ENCODE peak calls at places on chromosomes 7 and 10, in four cellular contexts. V, Q, P and C are unnamed samples.

GRCh38 chr7:36717596-36717995 is 6.7 kb downstream of the AOAH start:
- DNase-seq in V (no peak), P (no peak), Q (no peak), C (no peak)

GRCh38 chr10:103547391-103547946 is 54.0 kb downstream of the NEURL1 start:
- DNase-seq in V (peak), P (no peak), Q (no peak), C (no peak)

GRCh38 chr10:25675204-25675603 is 258.8 kb upstream of the MYO3A start:
- DNase-seq in V (no peak), Q (no peak), P (no peak), C (no peak)

GRCh38 chr7:157932498-157933218 is 595.9 kb downstream of the DNAJB6 start:
- DNase-seq in Q (no peak), P (no peak), V (no peak), C (no peak)

GRCh38 chr10:30359373-30360206 is 10.5 kb upstream of the MTPAP start:
- DNase-seq in P (peak), Q (no peak), V (peak), C (peak)

GRCh38 chr7:105826143-105826542 is 50.3 kb downstream of the ATXN7L1 start:
- DNase-seq in V (no peak), P (peak), Q (no peak), C (peak)

GRCh38 chr10:73017955-73018480 is 63.4 kb upstream of the PLA2G12B start:
- DNase-seq in P (no peak), Q (no peak), V (peak), C (peak)

GRCh38 chr7:158111906-158112570 is 475.6 kb downstream of the PTPRN2 start:
- DNase-seq in Q (peak), P (no peak), V (no peak), C (no peak)

GRCh38 chr10:84606428-84606827 is 278.0 kb downstream of the CCSER2 start:
- DNase-seq in P (no peak), Q (no peak), V (no peak), C (no peak)

GRCh38 chr7:84042110-84042539 is 152.5 kb downstream of the SEMA3A start:
- DNase-seq in V (no peak), P (peak), Q (no peak), C (peak)

GRCh38 chr7:151148319-151149259 is 18.9 kb downstream of the GBX1 start:
- DNase-seq in Q (no peak), V (no peak), P (no peak), C (no peak)

GRCh38 chr10:681670-682318 is 7.7 kb downstream of the DIP2C start:
- DNase-seq in P (peak), V (no peak), Q (no peak), C (peak)